ENCODE peak calls at places on chromosomes 3 and 15, in four cellular contexts. H, Q, F and W are unnamed samples.

GRCh38 chr15:31024979-31025378 is 33.6 kb upstream of the MTMR10 start:
- DNase-seq in H (no peak), F (no peak), Q (no peak), W (no peak)

GRCh38 chr3:23646201-23646955 is 159.4 kb upstream of the UBE2E1 start:
- DNase-seq in F (no peak), H (no peak), Q (no peak), W (peak)

GRCh38 chr3:117695321-117695720 is 985.7 kb downstream of the TUSC7 start:
- DNase-seq in Q (no peak), F (no peak), H (no peak), W (no peak)

GRCh38 chr15:39602143-39602542 is 21.3 kb downstream of the THBS1 start:
- DNase-seq in F (no peak), Q (no peak), H (no peak), W (no peak)

GRCh38 chr3:171186383-171186782 is 159.9 kb upstream of the SLC2A2 start:
- DNase-seq in Q (no peak), F (no peak), H (no peak), W (no peak)

GRCh38 chr3:50503504-50503903 is at the start of gene CACNA2D2:
- DNase-seq in F (peak), Q (peak), H (no peak), W (peak)

GRCh38 chr3:156535162-156535627 is 19.7 kb downstream of the SSR3 start:
- DNase-seq in Q (no peak), F (peak), H (no peak), W (peak)

GRCh38 chr15:32716216-32716959 is 1.4 kb upstream of the GREM1 start:
- DNase-seq in F (no peak), H (no peak), Q (no peak), W (no peak)

GRCh38 chr15:86961669-86962068 is 882.0 kb downstream of the AGBL1 start:
- DNase-seq in Q (no peak), F (no peak), H (no peak), W (no peak)

GRCh38 chr3:41274944-41275668 is 75.8 kb downstream of the CTNNB1 start:
- DNase-seq in Q (no peak), F (peak), H (no peak), W (peak)

GRCh38 chr15:58423858-58424608 is 7.8 kb upstream of the LIPC start:
- DNase-seq in F (no peak), H (no peak), Q (no peak), W (no peak)

GRCh38 chr15:36579792-36580431 is 486 bp downstream of the CDIN1 start:
- DNase-seq in Q (no peak), F (peak), H (peak), W (peak)

GRCh38 chr15:58839485-58839884 is 68.4 kb downstream of the MINDY2 start:
- DNase-seq in H (no peak), Q (no peak), F (no peak), W (no peak)

GRCh38 chr3:196198771-196199753 is 12.1 kb downstream of the ZDHHC19 start:
- DNase-seq in H (no peak), Q (no peak), F (no peak), W (no peak)

GRCh38 chr3:184788751-184789150 is 23.2 kb upstream of the VPS8 start:
- DNase-seq in F (no peak), Q (no peak), H (peak), W (no peak)

GRCh38 chr15:70507772-70508351 is 255.5 kb downstream of the UACA start:
- DNase-seq in Q (no peak), H (peak), F (no peak), W (no peak)

GRCh38 chr3:127304121-127304744 is 16.4 kb upstream of the PRR20G start:
- DNase-seq in F (peak), H (peak), Q (no peak), W (peak)